ENCODE peak calls at places on chromosomes 2 and 18, in six cellular contexts. One of them, this sample, is unnamed.
A peak's percentile ranks its signal among the peaks of the same experiment; 100 is the strongest.

GRCh38 chr2:25202290-25202689 is 33.9 kb upstream of the POMC start:
- DNase-seq in IMR-90: no peak
- DNase-seq in neuronal stem cell: no peak
- DNase-seq in mesenchymal stem cell: no peak
- DNase-seq in H1: no peak
- DNase-seq in trophoblast cell: no peak
- DNase-seq in this sample: no peak

GRCh38 chr2:218168635-218169462 is 2.1 kb upstream of the CXCR1 start:
- DNase-seq in mesenchymal stem cell: peak; percentile 48
- DNase-seq in neuronal stem cell: peak; percentile 54
- DNase-seq in IMR-90: peak; percentile 18
- DNase-seq in trophoblast cell: peak; percentile 72
- DNase-seq in H1: peak; percentile 92
- DNase-seq in this sample: peak; percentile 71

GRCh38 chr2:22375094-22375493 is 1009.9 kb upstream of the KLHL29 start:
- DNase-seq in trophoblast cell: no peak
- DNase-seq in neuronal stem cell: no peak
- DNase-seq in H1: peak; percentile 61
- DNase-seq in IMR-90: no peak
- DNase-seq in mesenchymal stem cell: no peak
- DNase-seq in this sample: peak; percentile 72

GRCh38 chr2:3838348-3838747 is 135.0 kb downstream of the DCDC2C start:
- DNase-seq in H1: no peak
- DNase-seq in neuronal stem cell: no peak
- DNase-seq in trophoblast cell: no peak
- DNase-seq in IMR-90: no peak
- DNase-seq in mesenchymal stem cell: no peak
- DNase-seq in this sample: no peak

GRCh38 chr2:196166876-196167275 is 4.5 kb downstream of the STK17B start:
- DNase-seq in trophoblast cell: no peak
- DNase-seq in mesenchymal stem cell: peak; percentile 60
- DNase-seq in neuronal stem cell: no peak
- DNase-seq in IMR-90: peak; percentile 87
- DNase-seq in H1: no peak
- DNase-seq in this sample: no peak

GRCh38 chr2:239454507-239454906 is 53.7 kb upstream of the HDAC4 start:
- DNase-seq in trophoblast cell: no peak
- DNase-seq in IMR-90: no peak
- DNase-seq in H1: no peak
- DNase-seq in neuronal stem cell: no peak
- DNase-seq in mesenchymal stem cell: no peak
- DNase-seq in this sample: no peak

GRCh38 chr2:236632295-236633218 is 62.9 kb downstream of the ACKR3 start:
- DNase-seq in trophoblast cell: no peak
- DNase-seq in neuronal stem cell: no peak
- DNase-seq in H1: no peak
- DNase-seq in IMR-90: no peak
- DNase-seq in mesenchymal stem cell: no peak
- DNase-seq in this sample: no peak

GRCh38 chr2:108382196-108382595 is 4.4 kb downstream of the SULT1C4 start:
- DNase-seq in mesenchymal stem cell: no peak
- DNase-seq in neuronal stem cell: no peak
- DNase-seq in H1: no peak
- DNase-seq in IMR-90: peak; percentile 45
- DNase-seq in trophoblast cell: no peak
- DNase-seq in this sample: peak; percentile 14

GRCh38 chr18:27839141-27839540 is 337.8 kb downstream of the CDH2 start:
- DNase-seq in IMR-90: peak; percentile 66
- DNase-seq in mesenchymal stem cell: peak; percentile 35
- DNase-seq in trophoblast cell: peak; percentile 71
- DNase-seq in neuronal stem cell: no peak
- DNase-seq in H1: no peak
- DNase-seq in this sample: peak; percentile 61

GRCh38 chr18:58177886-58178470 is 134.0 kb downstream of the NEDD4L start:
- DNase-seq in mesenchymal stem cell: peak; percentile 66
- DNase-seq in neuronal stem cell: no peak
- DNase-seq in trophoblast cell: no peak
- DNase-seq in IMR-90: no peak
- DNase-seq in H1: peak; percentile 14
- DNase-seq in this sample: no peak

GRCh38 chr2:188577231-188577630 is 285.6 kb downstream of the GULP1 start:
- DNase-seq in IMR-90: no peak
- DNase-seq in neuronal stem cell: no peak
- DNase-seq in H1: no peak
- DNase-seq in trophoblast cell: no peak
- DNase-seq in mesenchymal stem cell: peak; percentile 18
- DNase-seq in this sample: no peak

GRCh38 chr18:55918449-55918848 is 330.5 kb upstream of the TCF4 start:
- DNase-seq in trophoblast cell: no peak
- DNase-seq in mesenchymal stem cell: no peak
- DNase-seq in H1: no peak
- DNase-seq in neuronal stem cell: no peak
- DNase-seq in IMR-90: peak; percentile 31
- DNase-seq in this sample: no peak

GRCh38 chr2:173355132-173355865 is 627 bp downstream of the CDCA7 start:
- DNase-seq in neuronal stem cell: peak; percentile 51
- DNase-seq in IMR-90: peak; percentile 60
- DNase-seq in trophoblast cell: peak; percentile 51
- DNase-seq in mesenchymal stem cell: peak; percentile 84
- DNase-seq in H1: peak; percentile 76
- DNase-seq in this sample: peak; percentile 87

GRCh38 chr2:75561566-75562512 is 1.1 kb upstream of the EVA1A start:
- DNase-seq in neuronal stem cell: no peak
- DNase-seq in H1: no peak
- DNase-seq in trophoblast cell: no peak
- DNase-seq in IMR-90: peak; percentile 55
- DNase-seq in mesenchymal stem cell: peak; percentile 50
- DNase-seq in this sample: no peak

GRCh38 chr2:149577269-149577668 is 10.3 kb downstream of the MMADHC start:
- DNase-seq in neuronal stem cell: no peak
- DNase-seq in trophoblast cell: no peak
- DNase-seq in H1: no peak
- DNase-seq in IMR-90: no peak
- DNase-seq in mesenchymal stem cell: no peak
- DNase-seq in this sample: no peak
- H3K36me3 ChIP-seq in neuronal stem cell: peaks cover 7% of the 10 kb centered on the region
- H3K36me3 ChIP-seq in trophoblast cell: peaks cover 11% of the 10 kb centered on the region
- H3K36me3 ChIP-seq in H1: peaks cover 21% of the 10 kb centered on the region
- H3K36me3 ChIP-seq in IMR-90: peaks cover 52% of the 10 kb centered on the region
- H3K36me3 ChIP-seq in mesenchymal stem cell: peaks cover 15% of the 10 kb centered on the region
- H3K36me3 ChIP-seq in this sample: peaks cover 3% of the 10 kb centered on the region

GRCh38 chr2:233247116-233247515 is 4.4 kb upstream of the ATG16L1 start:
- DNase-seq in mesenchymal stem cell: no peak
- DNase-seq in H1: no peak
- DNase-seq in trophoblast cell: no peak
- DNase-seq in neuronal stem cell: no peak
- DNase-seq in IMR-90: no peak
- DNase-seq in this sample: no peak

GRCh38 chr2:233243348-233243747 is 8.1 kb upstream of the ATG16L1 start:
- DNase-seq in neuronal stem cell: no peak
- DNase-seq in H1: no peak
- DNase-seq in mesenchymal stem cell: no peak
- DNase-seq in IMR-90: no peak
- DNase-seq in trophoblast cell: no peak
- DNase-seq in this sample: no peak

GRCh38 chr2:233242231-233242917 is 9.1 kb upstream of the ATG16L1 start:
- DNase-seq in IMR-90: peak; percentile 18
- DNase-seq in trophoblast cell: no peak
- DNase-seq in neuronal stem cell: no peak
- DNase-seq in mesenchymal stem cell: peak; percentile 20
- DNase-seq in H1: no peak
- DNase-seq in this sample: no peak

GRCh38 chr2:233245406-233245805 is 6.1 kb upstream of the ATG16L1 start:
- DNase-seq in mesenchymal stem cell: no peak
- DNase-seq in neuronal stem cell: no peak
- DNase-seq in trophoblast cell: peak; percentile 86
- DNase-seq in H1: no peak
- DNase-seq in IMR-90: no peak
- DNase-seq in this sample: peak; percentile 60

DNA sequence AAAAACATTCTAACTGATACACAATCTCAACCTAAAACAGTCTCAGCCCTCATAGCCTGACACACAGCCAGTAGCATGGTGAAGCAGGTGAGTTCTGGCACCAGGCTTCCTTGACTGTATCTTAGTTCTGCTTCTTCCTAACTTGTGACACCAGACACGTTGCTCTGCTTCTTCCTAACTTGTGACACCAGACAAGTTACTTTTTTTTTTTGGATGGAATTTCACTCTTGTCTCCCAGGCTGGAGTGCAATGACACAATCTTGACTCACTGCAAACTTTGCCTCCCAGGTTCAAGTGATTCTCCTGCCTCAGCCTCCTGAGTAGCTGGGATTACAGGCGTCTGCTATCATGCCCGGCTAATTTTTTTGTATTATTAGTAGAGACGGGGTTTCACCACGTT is 6.7 kb upstream of the ATG16L1 start:
- DNase-seq in H1: no peak
- DNase-seq in trophoblast cell: peak; percentile 83
- DNase-seq in neuronal stem cell: no peak
- DNase-seq in IMR-90: peak; percentile 16
- DNase-seq in mesenchymal stem cell: no peak
- DNase-seq in this sample: no peak
- H4K8ac ChIP-seq in H1: no peak overlapping the region
- H4K8ac ChIP-seq in trophoblast cell: no peak overlapping the region
- H4K8ac ChIP-seq in neuronal stem cell: no peak overlapping the region
- H4K8ac ChIP-seq in IMR-90: no peak overlapping the region
- H4K8ac ChIP-seq in mesenchymal stem cell: no peak overlapping the region
- H4K8ac ChIP-seq in this sample: no peak overlapping the region

GRCh38 chr2:102009557-102009956 is 17.8 kb downstream of the IL1R2 start:
- DNase-seq in mesenchymal stem cell: no peak
- DNase-seq in trophoblast cell: no peak
- DNase-seq in neuronal stem cell: no peak
- DNase-seq in IMR-90: no peak
- DNase-seq in H1: no peak
- DNase-seq in this sample: no peak

GRCh38 chr2:102010767-102011351 is 19.1 kb downstream of the IL1R2 start:
- DNase-seq in trophoblast cell: no peak
- DNase-seq in mesenchymal stem cell: no peak
- DNase-seq in IMR-90: no peak
- DNase-seq in neuronal stem cell: no peak
- DNase-seq in H1: no peak
- DNase-seq in this sample: no peak

GRCh38 chr2:102013200-102014040 is 21.7 kb downstream of the IL1R2 start:
- DNase-seq in neuronal stem cell: no peak
- DNase-seq in mesenchymal stem cell: no peak
- DNase-seq in trophoblast cell: no peak
- DNase-seq in H1: no peak
- DNase-seq in IMR-90: no peak
- DNase-seq in this sample: no peak

GRCh38 chr2:102014041-102014345 is 22.2 kb downstream of the IL1R2 start:
- DNase-seq in IMR-90: no peak
- DNase-seq in H1: no peak
- DNase-seq in mesenchymal stem cell: no peak
- DNase-seq in trophoblast cell: no peak
- DNase-seq in neuronal stem cell: no peak
- DNase-seq in this sample: no peak

DNA sequence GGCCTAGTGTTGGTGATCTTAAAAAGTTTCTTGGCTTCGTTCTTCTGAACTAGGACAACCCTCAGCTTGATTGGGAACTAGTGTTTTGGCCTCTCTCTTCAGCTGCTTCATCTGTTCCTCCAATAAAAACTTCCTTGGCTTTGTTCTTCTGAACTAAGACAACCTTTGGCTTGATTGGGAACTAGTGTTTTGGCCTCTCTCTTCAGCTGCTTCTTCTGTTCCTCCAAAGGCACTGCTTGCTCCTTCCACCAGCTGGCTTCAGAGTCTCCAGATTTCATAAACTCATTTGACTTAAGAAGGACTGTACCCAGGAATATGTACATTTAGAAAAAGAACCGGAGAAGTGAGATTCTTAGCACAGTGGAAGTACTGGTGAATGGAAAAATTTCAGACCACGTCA is 20.3 kb downstream of the IL1R2 start:
- DNase-seq in trophoblast cell: no peak
- DNase-seq in mesenchymal stem cell: no peak
- DNase-seq in IMR-90: no peak
- DNase-seq in H1: no peak
- DNase-seq in neuronal stem cell: no peak
- DNase-seq in this sample: no peak
- H3K36me3 ChIP-seq in trophoblast cell: no peaks in the 10 kb centered on the region
- H3K36me3 ChIP-seq in mesenchymal stem cell: no peaks in the 10 kb centered on the region
- H3K36me3 ChIP-seq in IMR-90: no peaks in the 10 kb centered on the region
- H3K36me3 ChIP-seq in H1: no peaks in the 10 kb centered on the region
- H3K36me3 ChIP-seq in neuronal stem cell: no peaks in the 10 kb centered on the region
- H3K36me3 ChIP-seq in this sample: no peaks in the 10 kb centered on the region

DNA sequence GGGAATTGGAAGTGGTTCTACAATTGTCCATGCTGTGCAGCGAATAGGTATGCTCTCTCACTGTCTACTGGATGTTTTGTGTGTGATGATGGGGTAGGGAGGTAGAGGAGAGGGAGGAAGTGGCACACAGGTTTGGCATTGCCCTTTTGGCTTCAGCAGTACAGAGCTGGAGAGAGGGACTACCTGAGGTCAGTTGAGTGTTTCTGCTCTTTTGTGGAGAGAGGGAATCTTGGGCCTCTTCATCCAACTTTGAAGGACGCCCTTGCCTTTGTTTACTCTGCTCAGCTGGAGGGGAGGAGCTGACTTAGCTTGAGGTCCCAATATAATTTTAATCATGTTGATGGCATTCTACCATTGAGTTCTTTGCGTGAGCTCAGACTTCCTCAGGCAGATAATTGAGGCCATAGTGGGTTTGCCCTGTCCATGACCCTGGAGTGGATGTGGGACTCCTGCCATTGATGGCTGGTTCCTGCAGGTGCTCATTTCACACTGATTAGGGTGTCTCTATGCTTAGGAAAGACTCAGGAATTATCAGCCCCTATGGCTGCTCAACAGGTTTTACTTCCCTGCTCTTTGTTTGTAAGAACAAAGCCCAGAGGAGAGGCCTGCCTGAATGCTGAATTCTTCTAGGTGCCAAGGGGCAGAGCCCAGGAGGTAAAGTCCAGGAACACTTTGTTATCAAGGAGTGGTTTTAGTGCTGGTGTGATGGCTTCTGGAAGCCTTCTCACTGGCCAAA is 7.2 kb downstream of the RPIA start:
- DNase-seq in trophoblast cell: no peak
- DNase-seq in H1: no peak
- DNase-seq in mesenchymal stem cell: no peak
- DNase-seq in neuronal stem cell: no peak
- DNase-seq in IMR-90: no peak
- DNase-seq in this sample: peak; percentile 62
- H4K8ac ChIP-seq in trophoblast cell: no peak overlapping the region
- H4K8ac ChIP-seq in H1: no peak overlapping the region
- H4K8ac ChIP-seq in mesenchymal stem cell: no peak overlapping the region
- H4K8ac ChIP-seq in neuronal stem cell: no peak overlapping the region
- H4K8ac ChIP-seq in IMR-90: peak overlapping the region; percentile 35
- H4K8ac ChIP-seq in this sample: no peak overlapping the region

This sample was measured in mesendoderm.